ENCODE peak calls at places on chromosomes 6 and 20, in six cellular contexts. K, N, V, D, W and E are unnamed samples.

GRCh38 chr20:59385461-59385860 is 85.0 kb downstream of the EDN3 start:
- DNase-seq in K (no peak), N (no peak), V (no peak), D (no peak), W (no peak), E (no peak)

GRCh38 chr6:27375613-27376079 is 12.9 kb upstream of the ZNF391 start:
- DNase-seq in K (no peak), N (no peak), V (no peak), D (no peak), W (peak; percentile 81), E (no peak)

GRCh38 chr6:125453516-125453915 is 151.7 kb upstream of the HDDC2 start:
- DNase-seq in K (no peak), N (no peak), V (no peak), D (no peak), W (no peak), E (no peak)

GRCh38 chr6:134029495-134030455 is 22.6 kb downstream of the SLC2A12 start:
- DNase-seq in K (no peak), N (peak; percentile 28), V (no peak), D (no peak), W (peak; percentile 80), E (no peak)

GRCh38 chr6:158174514-158174913 is 6.4 kb downstream of the GTF2H5 start:
- DNase-seq in K (no peak), N (no peak), V (no peak), D (no peak), W (no peak), E (no peak)

GRCh38 chr6:110554966-110555460 is 78.6 kb upstream of the SLC22A16 start:
- DNase-seq in K (no peak), N (peak; percentile 90), V (no peak), D (no peak), W (no peak), E (no peak)

GRCh38 chr6:120355822-120356221 is 978.5 kb downstream of the TBC1D32 start:
- DNase-seq in K (no peak), N (no peak), V (no peak), D (no peak), W (no peak), E (no peak)

GRCh38 chr6:15663057-15663638 is 320 bp upstream of the DTNBP1 start:
- DNase-seq in K (peak; percentile 8), N (no peak), V (peak; percentile 34), D (no peak), W (no peak), E (no peak)

GRCh38 chr6:2819115-2819514 is 22.5 kb downstream of the SERPINB1 start:
- DNase-seq in K (no peak), N (no peak), V (no peak), D (no peak), W (no peak), E (no peak)

GRCh38 chr6:115363379-115363778 is 697.3 kb downstream of the FRK start:
- DNase-seq in K (no peak), N (no peak), V (no peak), D (no peak), W (no peak), E (no peak)

GRCh38 chr20:1822564-1823420 is 72.4 kb upstream of the SIRPA start:
- DNase-seq in K (no peak), N (no peak), V (no peak), D (no peak), W (no peak), E (no peak)

GRCh38 chr6:144195671-144196070 is 45.4 kb downstream of the STX11 start:
- DNase-seq in K (no peak), N (no peak), V (no peak), D (no peak), W (no peak), E (no peak)

GRCh38 chr6:140854363-140854762 is 1278.4 kb upstream of the GJE1 start:
- DNase-seq in K (no peak), N (no peak), V (no peak), D (no peak), W (no peak), E (no peak)

GRCh38 chr6:105941616-105942412 is 144.3 kb upstream of the PRDM1 start:
- DNase-seq in K (no peak), N (no peak), V (no peak), D (no peak), W (no peak), E (no peak)

GRCh38 chr20:43590036-43590391 is 723 bp upstream of the IFT52 start:
- DNase-seq in K (no peak), N (no peak), V (no peak), D (peak; percentile 21), W (peak; percentile 40), E (no peak)

GRCh38 chr6:29748391-29749352 is 25.4 kb downstream of the HLA-F start:
- DNase-seq in K (no peak), N (peak; percentile 95), V (peak; percentile 69), D (peak; percentile 93), W (peak; percentile 93), E (peak; percentile 93)

DNA sequence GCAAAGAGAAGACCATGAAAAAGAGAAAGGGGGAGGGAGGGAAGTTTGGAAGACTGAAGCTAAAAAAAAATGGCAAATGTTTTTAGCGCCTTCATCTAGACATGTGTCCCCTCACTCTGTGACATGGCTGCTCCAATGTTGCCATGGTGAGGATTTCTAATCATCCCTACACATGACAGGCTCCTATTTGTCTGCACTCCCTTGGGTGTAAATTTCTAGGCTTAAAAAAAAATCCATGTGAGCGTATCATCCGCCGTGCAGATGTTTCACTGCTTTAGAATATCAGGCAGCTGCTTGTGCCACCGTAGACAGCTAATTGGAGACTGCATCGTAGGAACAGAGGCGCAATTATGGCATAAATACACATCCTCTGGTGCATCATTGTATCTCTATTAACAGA is 761.2 kb upstream of the MMS22L start:
- DNase-seq in K (no peak), N (no peak), V (no peak), D (no peak), W (no peak), E (no peak)
- H3K4me1 ChIP-seq in K (no peaks in the 10 kb centered on the region), N (no peaks in the 10 kb centered on the region), V (no peaks in the 10 kb centered on the region), D (no peaks in the 10 kb centered on the region), W (no peaks in the 10 kb centered on the region), E (no peaks in the 10 kb centered on the region)

GRCh38 chr20:3470627-3471396 is at the start of gene ATRN:
- DNase-seq in K (peak; percentile 15), N (peak; percentile 81), V (peak; percentile 69), D (peak; percentile 89), W (peak; percentile 93), E (peak; percentile 91)
- TF ChIP-seq POLR2AphosphoS5 in K (peak; percentile 72), N (peak; percentile 20), V (peak; percentile 90), D (peak; percentile 77), W (peak; percentile 66), E (peak; percentile 81)

GRCh38 chr6:149452062-149452939 is 32.5 kb downstream of the ZC3H12D start:
- DNase-seq in K (no peak), N (no peak), V (no peak), D (no peak), W (no peak), E (no peak)

GRCh38 chr6:149451361-149452061 is 33.3 kb downstream of the ZC3H12D start:
- DNase-seq in K (no peak), N (no peak), V (no peak), D (peak; percentile 82), W (no peak), E (no peak)

GRCh38 chr6:149449054-149449453 is 35.8 kb downstream of the ZC3H12D start:
- DNase-seq in K (no peak), N (no peak), V (no peak), D (no peak), W (no peak), E (no peak)

GRCh38 chr6:149450679-149451360 is 34.0 kb downstream of the ZC3H12D start:
- DNase-seq in K (no peak), N (no peak), V (no peak), D (peak; percentile 56), W (no peak), E (peak; percentile 50)

DNA sequence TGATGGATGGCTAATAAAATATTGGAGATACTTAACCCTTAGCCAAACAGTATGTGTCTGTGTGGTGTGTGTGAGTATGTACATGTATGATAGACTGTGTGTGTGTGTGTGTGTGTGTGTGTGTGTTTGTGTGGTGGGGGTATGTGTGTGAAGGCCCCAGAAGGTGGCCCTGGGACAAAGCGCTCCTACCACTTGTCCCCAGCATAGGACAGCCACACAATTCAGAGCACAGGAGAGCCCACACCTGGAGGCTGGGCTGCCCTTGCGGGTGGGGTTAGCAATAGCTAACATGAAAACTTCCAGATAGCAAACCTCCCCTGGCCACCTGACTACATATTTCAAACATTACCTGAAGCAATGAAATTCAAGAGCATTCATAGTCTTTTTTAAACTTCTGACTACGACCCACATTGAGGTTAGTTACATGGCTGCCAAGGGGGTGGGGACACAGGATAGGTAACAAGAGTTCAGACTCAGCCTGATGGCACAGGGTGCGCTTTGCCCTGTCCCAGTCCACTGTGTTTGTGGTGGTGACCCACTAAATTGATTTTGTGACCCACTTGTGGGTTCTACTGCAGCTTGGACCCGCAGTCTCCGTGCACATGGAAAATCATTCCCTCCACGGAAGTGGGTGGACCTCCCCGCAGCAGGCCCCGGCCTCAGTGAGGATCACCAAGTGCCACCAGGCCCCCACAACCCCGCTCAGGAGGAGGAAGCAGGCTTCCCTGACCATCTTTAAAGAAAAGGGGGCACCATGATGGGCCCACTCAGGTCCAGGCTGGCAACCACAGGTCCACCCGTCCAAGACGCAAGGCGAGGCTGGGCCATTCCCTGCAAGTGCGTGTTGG is 34.8 kb downstream of the ZC3H12D start:
- DNase-seq in K (no peak), N (no peak), V (no peak), D (no peak), W (no peak), E (no peak)
- H3K4me3 ChIP-seq in K (no peak overlapping the region), N (peak overlapping the region; percentile 42), V (no peak overlapping the region), D (peak overlapping the region; percentile 36), W (no peak overlapping the region), E (peak overlapping the region; percentile 47)

GRCh38 chr20:44896583-44896982 is 11.1 kb downstream of the YWHAB start:
- DNase-seq in K (no peak), N (no peak), V (no peak), D (no peak), W (no peak), E (no peak)
- H3K4me1 ChIP-seq in K (peaks cover 6% of the 10 kb centered on the region), N (peaks cover 5% of the 10 kb centered on the region), V (no peaks in the 10 kb centered on the region), D (peaks cover 22% of the 10 kb centered on the region), W (no peaks in the 10 kb centered on the region), E (peaks cover 36% of the 10 kb centered on the region)

DNA sequence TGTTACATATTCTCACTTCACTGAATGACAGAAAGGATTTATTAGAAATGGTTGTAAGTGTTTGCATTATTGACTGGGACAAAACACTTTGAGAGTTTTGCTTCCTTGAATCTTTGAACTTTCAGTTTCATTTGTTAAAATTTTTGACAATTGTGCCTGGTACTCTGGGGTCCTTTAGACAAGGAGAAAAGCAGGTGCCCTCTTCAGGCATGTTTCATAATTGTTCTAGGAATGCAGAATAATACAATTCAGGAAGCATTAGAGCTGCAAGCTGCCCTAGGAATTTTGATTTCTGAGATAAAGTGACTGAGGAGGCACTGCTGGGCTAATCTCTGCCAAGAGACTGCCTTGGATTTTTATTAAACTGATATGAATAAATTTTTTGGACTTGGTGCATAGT is 49.7 kb downstream of the TOP1 start:
- DNase-seq in K (no peak), N (peak; percentile 38), V (no peak), D (no peak), W (peak; percentile 24), E (no peak)
- TF ChIP-seq POLR2AphosphoS5 in K (no peak), N (peak; percentile 76), V (no peak), D (no peak), W (no peak), E (peak; percentile 49)

DNA sequence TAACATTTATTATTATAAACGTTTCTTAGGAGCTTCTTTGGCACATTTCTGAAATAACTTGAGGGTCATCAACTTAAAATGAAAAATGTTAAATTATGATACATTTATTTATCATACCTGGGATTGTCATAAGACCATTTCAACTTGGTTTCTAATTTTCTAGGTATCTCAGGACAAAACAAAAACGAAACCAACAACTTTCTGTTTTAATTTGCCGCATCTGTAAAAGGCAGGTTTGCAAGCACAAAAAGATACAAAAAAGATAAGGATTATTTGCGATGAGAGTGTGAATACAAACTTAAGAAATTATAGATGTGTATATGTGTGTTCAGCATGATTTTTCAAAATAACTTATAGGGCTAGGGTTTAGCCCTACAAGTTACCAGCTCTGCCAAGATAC is 395.0 kb upstream of the RUNX2 start:
- DNase-seq in K (no peak), N (no peak), V (no peak), D (no peak), W (no peak), E (no peak)
- H3K4me3 ChIP-seq in K (peak overlapping the region; percentile 5), N (no peak overlapping the region), V (no peak overlapping the region), D (no peak overlapping the region), W (no peak overlapping the region), E (no peak overlapping the region)